ENCODE peak calls at places on chromosome 9, in nine cellular contexts. U is stimulated activated CD4-positive, alpha-beta T cell treated with anti-CD3 and anti-CD28 coated beads, TNF-alpha, amount 100 ng/mL, for 4 hours; T is GM04503; Q is kidney; B is psoas muscle; W is heart left ventricle; F is CD4-positive, alpha-beta T cell; Y is dorsolateral prefrontal cortex; L is NCI-H345. R is an unnamed sample.

GRCh38 chr9:36140086-36141084 is 3.9 kb downstream of the GLIPR2 start:
- DNase-seq in B (no peak), L (no peak), W (no peak), F (no peak), Q (no peak), Y (no peak), T (no peak), U (no peak), R (no peak)

GRCh38 chr9:113568081-113568435 is 104.5 kb downstream of the RGS3 start:
- DNase-seq in L (no peak), W (no peak), F (no peak), Y (peak), U (no peak), T (no peak), Q (no peak), B (no peak), R (peak)

GRCh38 chr9:135533674-135534073 is 12.3 kb upstream of the OBP2A start:
- DNase-seq in B (no peak), T (no peak), U (no peak), W (no peak), F (no peak), Y (no peak), L (no peak), Q (no peak), R (no peak)

GRCh38 chr9:136943291-136944093 is 1.0 kb downstream of the FBXW5 start:
- DNase-seq in W (peak), F (no peak), L (peak), Q (peak), Y (no peak), T (no peak), U (no peak), B (peak), R (peak)

GRCh38 chr9:98654247-98654646 is 54.5 kb downstream of the GABBR2 start:
- DNase-seq in F (no peak), W (no peak), Q (no peak), T (peak), U (no peak), B (no peak), Y (no peak), L (peak), R (no peak)

GRCh38 chr9:94199776-94200175 is 59.3 kb upstream of the ZNF169 start:
- DNase-seq in Q (no peak), T (no peak), Y (no peak), B (no peak), W (no peak), L (no peak), U (no peak), F (no peak), R (no peak)

GRCh38 chr9:114930063-114930812 is at the start of gene TNFSF8:
- DNase-seq in U (peak), F (peak), T (no peak), B (peak), Q (no peak), Y (no peak), W (no peak), L (no peak), R (peak)

GRCh38 chr9:13377286-13377925 is 97.9 kb upstream of the MPDZ start:
- DNase-seq in W (no peak), T (no peak), B (no peak), L (no peak), U (no peak), F (no peak), Q (no peak), Y (no peak), R (no peak)

GRCh38 chr9:71984388-71985069 is 73.1 kb downstream of the C9orf85 start:
- DNase-seq in L (no peak), Q (no peak), T (peak), W (peak), Y (no peak), B (peak), F (no peak), U (no peak), R (no peak)

GRCh38 chr9:18365651-18366050 is 108.3 kb upstream of the ADAMTSL1 start:
- DNase-seq in B (no peak), L (no peak), Y (no peak), Q (no peak), F (no peak), W (no peak), U (no peak), T (no peak), R (no peak)

GRCh38 chr9:116476935-116477381 is 210.1 kb upstream of the TRIM32 start:
- DNase-seq in F (no peak), Q (peak), Y (no peak), W (peak), U (no peak), L (no peak), B (peak), T (no peak), R (no peak)

GRCh38 chr9:74431467-74431866 is 65.7 kb upstream of the RORB start:
- DNase-seq in W (no peak), Y (no peak), T (no peak), U (no peak), Q (no peak), B (no peak), F (no peak), L (no peak), R (no peak)

GRCh38 chr9:21964925-21965385 is 29.2 kb downstream of the CDKN2A start:
- DNase-seq in F (peak), L (no peak), Y (no peak), B (peak), U (peak), T (no peak), W (no peak), Q (peak), R (peak)

GRCh38 chr9:78150983-78151356 is 84.9 kb upstream of the CEP78 start:
- DNase-seq in W (no peak), L (no peak), Q (no peak), B (no peak), U (no peak), F (no peak), Y (no peak), T (no peak), R (no peak)

GRCh38 chr9:132020272-132020671 is 59.4 kb downstream of the MED27 start:
- DNase-seq in B (no peak), T (no peak), Y (no peak), F (no peak), U (no peak), W (no peak), Q (no peak), L (no peak), R (no peak)

GRCh38 chr9:7451062-7451461 is 348.5 kb downstream of the DMAC1 start:
- DNase-seq in Q (no peak), F (no peak), L (no peak), W (no peak), B (no peak), T (no peak), U (no peak), Y (no peak), R (no peak)

GRCh38 chr9:74358944-74359343 is 138.2 kb upstream of the RORB start:
- DNase-seq in W (no peak), T (no peak), U (no peak), F (no peak), B (no peak), Q (no peak), L (no peak), Y (no peak), R (no peak)

GRCh38 chr9:132748450-132748849 is 78.2 kb downstream of the GTF3C4 start:
- DNase-seq in L (no peak), Q (peak), B (no peak), F (no peak), W (no peak), Y (peak), T (no peak), U (no peak), R (no peak)

GRCh38 chr9:35226685-35227084 is 64.9 kb downstream of the UNC13B start:
- DNase-seq in F (no peak), Q (no peak), Y (no peak), T (no peak), L (no peak), B (no peak), U (no peak), W (no peak), R (no peak)

GRCh38 chr9:129863059-129863690 is 27.9 kb downstream of the USP20 start:
- DNase-seq in U (no peak), Q (peak), F (peak), L (no peak), W (no peak), T (peak), B (peak), Y (no peak), R (peak)

GRCh38 chr9:100534401-100534800 is 43.5 kb upstream of the CAVIN4 start:
- DNase-seq in W (no peak), Y (no peak), U (no peak), Q (no peak), T (no peak), F (no peak), L (no peak), B (no peak), R (no peak)

GRCh38 chr9:133112361-133113026 is 8.5 kb downstream of the RALGDS start:
- DNase-seq in Y (no peak), T (no peak), U (no peak), Q (peak), L (no peak), F (no peak), B (peak), W (peak), R (no peak)

GRCh38 chr9:102867488-102867887 is 127.6 kb upstream of the CYLC2 start:
- DNase-seq in L (no peak), F (no peak), Q (no peak), Y (no peak), B (no peak), T (no peak), W (peak), U (no peak), R (no peak)

GRCh38 chr9:136619742-136620440 is 42.8 kb upstream of the EGFL7 start:
- DNase-seq in U (no peak), T (no peak), F (no peak), Y (no peak), Q (no peak), L (no peak), W (peak), B (peak), R (no peak)

R was measured in activated CD4-positive, CD25-positive, alpha-beta regulatory T cell treated with anti-CD3 and anti-CD28 coated beads, Interleukin-2, amount 50 U/mL, for 72 hours.